ENCODE peak calls at places on chromosomes 11 and 22, in nine cellular contexts. G is astrocyte of the cerebellum, L is mammary epithelial cell, F is GM12878, B is thoracic aorta, R is epithelial cell of proximal tubule, U is lower leg skin, Y is heart right ventricle, P is right lobe of liver. M is an unnamed sample.

GRCh38 chr11:118896472-118896913 is 12.8 kb downstream of the CXCR5 start:
- DNase-seq in G (no peak), L (no peak), F (no peak), B (no peak), R (no peak), U (no peak), Y (no peak), P (no peak), M (no peak)

GRCh38 chr11:73295259-73295995 is 12.6 kb upstream of the ARHGEF17 start:
- DNase-seq in G (peak; percentile 47), L (peak; percentile 70), F (peak; percentile 31), B (no peak), R (peak; percentile 50), U (peak; percentile 92), Y (peak; percentile 67), P (peak; percentile 64), M (peak; percentile 43)

GRCh38 chr22:29907753-29908515 is 25.0 kb downstream of the MTMR3 start:
- DNase-seq in G (peak; percentile 99), L (peak; percentile 94), F (no peak), B (peak; percentile 36), R (peak; percentile 77), U (peak; percentile 89), Y (peak; percentile 72), P (peak; percentile 61), M (no peak)

GRCh38 chr22:48154169-48154942 is 1391.9 kb downstream of the TBC1D22A start:
- DNase-seq in G (no peak), L (no peak), F (no peak), B (no peak), R (no peak), U (peak; percentile 78), Y (no peak), P (no peak), M (no peak)

GRCh38 chr22:42269407-42270177 is 861 bp downstream of the TCF20 start:
- DNase-seq in G (no peak), L (peak; percentile 74), F (no peak), B (no peak), R (no peak), U (peak; percentile 89), Y (peak; percentile 51), P (peak; percentile 87), M (peak; percentile 35)

GRCh38 chr11:69947059-69947771 is 128.0 kb upstream of the FGF3 start:
- DNase-seq in G (no peak), L (no peak), F (no peak), B (no peak), R (no peak), U (no peak), Y (peak; percentile 1), P (peak; percentile 22), M (no peak)

GRCh38 chr11:46710821-46711269 is 8.2 kb upstream of the F2 start:
- DNase-seq in G (peak; percentile 91), L (peak; percentile 40), F (no peak), B (peak; percentile 58), R (peak; percentile 83), U (no peak), Y (peak; percentile 48), P (no peak), M (no peak)

GRCh38 chr11:93116641-93117577 is 80.9 kb downstream of the SLC36A4 start:
- DNase-seq in G (no peak), L (peak; percentile 4), F (no peak), B (no peak), R (no peak), U (no peak), Y (no peak), P (no peak), M (no peak)

GRCh38 chr22:19962909-19963806 is 21.5 kb upstream of the TXNRD2 start:
- DNase-seq in G (no peak), L (peak; percentile 96), F (no peak), B (no peak), R (no peak), U (peak; percentile 94), Y (peak; percentile 13), P (peak; percentile 92), M (no peak)

GRCh38 chr11:36150986-36151385 is 138.2 kb downstream of the COMMD9 start:
- DNase-seq in G (no peak), L (no peak), F (no peak), B (no peak), R (no peak), U (no peak), Y (no peak), P (no peak), M (no peak)

GRCh38 chr22:32996702-32997101 is 61.5 kb downstream of the SYN3 start:
- DNase-seq in G (no peak), L (peak; percentile 83), F (no peak), B (peak; percentile 25), R (no peak), U (peak; percentile 98), Y (peak; percentile 70), P (no peak), M (no peak)

GRCh38 chr11:70471254-70471653 is 72.9 kb downstream of the CTTN start:
- DNase-seq in G (no peak), L (no peak), F (no peak), B (no peak), R (no peak), U (no peak), Y (no peak), P (no peak), M (no peak)

GRCh38 chr11:117704416-117705150 is 92.4 kb downstream of the DSCAML1 start:
- DNase-seq in G (no peak), L (peak; percentile 3), F (no peak), B (no peak), R (no peak), U (no peak), Y (no peak), P (no peak), M (no peak)

DNA sequence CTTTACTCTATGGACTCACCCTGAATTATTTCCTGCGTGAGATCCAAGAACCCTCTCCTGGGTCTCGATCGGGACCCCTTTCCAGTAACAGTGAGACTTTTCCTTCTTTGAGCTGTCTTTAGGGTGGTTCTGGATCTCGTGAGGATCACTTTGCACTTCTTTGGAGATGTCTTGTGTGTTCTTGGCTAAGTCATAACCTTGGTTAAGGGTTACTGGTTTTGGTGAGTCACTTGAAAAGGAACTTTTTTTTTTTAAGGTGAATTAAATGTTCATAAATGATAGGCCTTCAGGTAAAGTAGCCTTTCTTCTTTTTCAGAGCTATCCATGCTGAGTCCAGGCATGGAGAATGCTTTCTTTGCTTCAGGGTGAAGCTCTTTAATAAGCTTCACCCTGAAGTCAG is 19.4 kb upstream of the GSTP1 start:
- DNase-seq in G (no peak), L (peak; percentile 40), F (no peak), B (no peak), R (no peak), U (no peak), Y (no peak), P (no peak), M (no peak)
- H3K4me3 ChIP-seq in G (no peak overlapping the region), L (no peak overlapping the region), F (no peak overlapping the region), B (no peak overlapping the region), R (no peak overlapping the region), U (no peak overlapping the region), Y (no peak overlapping the region), P (no peak overlapping the region), M (no peak overlapping the region)

DNA sequence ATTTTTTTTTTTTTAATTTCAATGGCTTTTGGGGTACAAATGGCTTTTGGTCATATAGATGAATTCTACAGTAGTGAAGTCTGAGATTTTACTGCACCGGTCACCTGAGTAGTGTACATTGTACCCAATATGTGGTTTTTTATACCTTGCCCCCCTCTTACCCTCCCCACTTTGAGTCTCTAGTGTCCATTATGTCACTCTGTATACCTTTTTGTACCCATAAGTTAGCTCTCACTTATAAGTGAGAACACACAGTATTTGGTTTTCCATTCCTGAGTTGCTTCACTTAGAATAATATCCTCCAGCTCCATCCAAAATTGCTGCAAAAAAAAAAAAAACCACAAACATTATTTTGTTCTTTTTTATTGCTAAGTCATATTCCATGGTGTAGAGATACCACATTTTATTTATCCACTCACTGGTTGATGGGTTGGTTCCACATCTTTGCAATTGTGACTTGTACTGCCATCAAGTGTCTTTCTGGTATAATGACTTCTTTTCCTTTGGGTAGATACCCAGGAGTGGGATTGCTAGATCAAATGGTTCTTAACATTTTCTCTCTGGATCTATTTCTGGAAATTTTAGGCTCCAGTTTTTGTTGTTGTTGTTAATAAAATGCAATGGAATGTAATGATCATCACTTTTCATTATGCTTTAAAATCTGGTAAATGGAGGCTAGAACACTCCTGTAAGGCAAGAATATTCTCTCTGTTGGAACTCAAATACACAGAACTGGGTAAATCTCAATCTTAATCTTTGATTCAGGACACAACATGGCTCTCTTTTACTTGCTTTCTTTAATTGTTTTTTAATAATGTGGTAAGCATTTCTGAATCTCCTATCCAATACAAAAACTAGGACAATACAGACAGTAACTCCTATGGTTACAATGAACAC is 10.3 kb downstream of the NEAT1 start:
- DNase-seq in G (no peak), L (peak; percentile 27), F (no peak), B (no peak), R (no peak), U (no peak), Y (no peak), P (no peak), M (no peak)
- TF ChIP-seq CTCF in G (peak; percentile 6), L (no peak), F (peak; percentile 33), B (peak; percentile 13), R (peak; percentile 21), U (no peak), Y (peak; percentile 32), P (peak; percentile 23), M (peak; percentile 15)

DNA sequence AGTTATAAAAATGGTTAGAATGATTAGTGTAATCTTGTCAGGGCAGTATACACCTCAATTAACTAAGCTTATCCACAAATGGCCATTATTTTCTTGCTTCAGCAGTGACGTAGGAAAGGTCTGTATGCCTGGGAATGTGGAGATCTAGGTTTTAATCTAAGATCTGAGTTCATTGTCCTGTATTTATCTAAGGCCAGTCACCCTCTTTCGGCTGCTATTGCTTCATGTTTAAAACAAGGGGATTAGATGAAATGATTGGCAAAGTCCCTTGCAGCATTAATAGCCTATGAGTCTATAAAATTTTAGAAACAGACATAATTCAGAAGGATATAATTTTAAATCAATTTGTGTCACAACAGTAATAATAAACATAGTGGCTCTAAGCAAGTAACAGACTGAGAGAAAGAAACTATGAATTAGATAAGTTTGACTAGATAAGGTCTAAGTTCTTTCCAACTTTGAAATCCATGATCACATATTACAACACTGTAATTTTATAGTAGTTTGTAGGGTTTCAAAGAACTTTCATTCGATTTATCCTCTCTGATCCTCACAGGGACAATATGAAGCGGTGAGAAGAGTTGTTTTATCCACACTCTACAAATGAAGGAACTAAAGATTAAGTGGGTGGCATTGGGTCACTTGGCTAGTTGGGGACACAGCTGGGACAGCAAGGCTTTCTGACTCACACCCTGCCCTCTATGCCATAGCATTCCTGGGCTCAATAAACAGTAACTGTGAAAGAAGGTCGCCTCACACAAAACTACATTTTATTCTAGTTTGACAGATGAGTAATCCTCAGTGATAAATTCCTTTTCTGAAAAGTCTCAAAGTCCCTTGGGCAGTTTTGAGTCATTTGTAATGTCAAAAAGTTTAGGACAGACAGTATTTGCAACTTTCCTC is 60.6 kb upstream of the RDX start:
- DNase-seq in G (no peak), L (peak; percentile 26), F (no peak), B (no peak), R (no peak), U (no peak), Y (no peak), P (no peak), M (no peak)
- H3K4me3 ChIP-seq in G (no peak overlapping the region), L (no peak overlapping the region), F (no peak overlapping the region), B (no peak overlapping the region), R (no peak overlapping the region), U (no peak overlapping the region), Y (no peak overlapping the region), P (no peak overlapping the region), M (no peak overlapping the region)

DNA sequence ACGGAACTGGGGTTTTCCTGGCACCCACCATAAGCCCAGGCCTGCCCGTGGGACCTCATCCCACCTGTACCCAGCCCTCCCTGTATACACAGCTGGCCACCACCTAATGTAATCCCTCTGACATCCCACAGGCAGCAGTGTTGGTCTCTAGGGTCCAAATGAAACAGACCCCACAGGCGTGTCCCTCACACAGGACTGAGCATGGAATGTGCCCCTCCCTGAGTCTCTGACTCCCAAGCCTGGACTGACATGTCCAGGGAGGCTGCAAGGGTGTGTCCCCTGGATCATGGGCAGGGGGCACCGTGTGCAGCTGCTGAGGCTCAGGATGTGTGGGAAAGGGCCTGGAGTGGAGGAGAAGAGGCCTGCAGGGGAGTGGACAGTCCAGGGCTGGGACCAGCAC is 50.6 kb upstream of the PPARA start:
- DNase-seq in G (no peak), L (no peak), F (no peak), B (no peak), R (no peak), U (no peak), Y (no peak), P (no peak), M (no peak)
- TF ChIP-seq CTCF in G (no peak), L (peak; percentile 5), F (no peak), B (no peak), R (no peak), U (no peak), Y (no peak), P (no peak), M (no peak)

M was measured in GM12864.